ENCODE peak calls at places on chromosomes 11 and 22, in ten cellular contexts. M is stomach, O is upper lobe of left lung, K is GM12878, D is sigmoid colon, Q is H1, Y is SK-N-SH, L is suprapubic skin, H is esophagus muscularis mucosa, A is HepG2. I is an unnamed sample.

GRCh38 chr22:45917146-45917545 is 59.8 kb downstream of the WNT7B start:
- DNase-seq in Y (no peak), M (peak; percentile 66), L (no peak), O (peak; percentile 54), A (no peak), H (no peak), D (no peak), K (no peak), Q (no peak), I (no peak)

GRCh38 chr22:35467788-35468187 is 67.8 kb downstream of the MCM5 start:
- DNase-seq in O (no peak), D (peak; percentile 93), H (no peak), Y (peak; percentile 74), Q (no peak), K (no peak), L (peak; percentile 85), A (no peak), M (peak; percentile 85), I (peak; percentile 71)

GRCh38 chr11:77966338-77966737 is 28.1 kb downstream of the INTS4 start:
- DNase-seq in D (no peak), O (no peak), K (no peak), Q (no peak), A (no peak), Y (no peak), L (no peak), M (no peak), H (no peak), I (no peak)

GRCh38 chr11:14357843-14358728 is 897 bp downstream of the RRAS2 start:
- DNase-seq in Y (peak; percentile 83), K (no peak), Q (peak; percentile 78), D (peak; percentile 73), M (peak; percentile 63), O (peak; percentile 92), L (no peak), A (peak; percentile 66), H (no peak), I (peak; percentile 73)

GRCh38 chr11:103953797-103954495 is 82.5 kb upstream of the DDI1 start:
- DNase-seq in Q (no peak), H (no peak), M (no peak), O (no peak), L (no peak), Y (no peak), K (no peak), A (no peak), D (no peak), I (peak; percentile 7)

GRCh38 chr22:37560682-37561208 is 465 bp downstream of the CDC42EP1 start:
- DNase-seq in K (no peak), A (no peak), M (no peak), H (no peak), Y (peak; percentile 65), D (peak; percentile 81), L (no peak), O (peak; percentile 91), Q (no peak), I (peak; percentile 34)

GRCh38 chr11:116605543-116605942 is 167.2 kb downstream of the BUD13 start:
- DNase-seq in D (peak; percentile 20), L (no peak), Q (peak; percentile 96), O (no peak), H (no peak), A (peak; percentile 58), Y (no peak), K (no peak), M (peak; percentile 30), I (peak; percentile 19)

GRCh38 chr11:110710520-110711381 is 1.5 kb downstream of the ARHGAP20 start:
- DNase-seq in Y (peak; percentile 47), K (no peak), A (peak; percentile 9), O (peak; percentile 86), L (peak; percentile 80), Q (peak; percentile 54), H (no peak), M (peak; percentile 51), D (peak; percentile 79), I (peak; percentile 40)

GRCh38 chr11:72352859-72353551 is 81.3 kb downstream of the CLPB start:
- DNase-seq in A (no peak), Q (no peak), M (no peak), H (no peak), L (no peak), O (no peak), Y (peak; percentile 51), K (peak; percentile 47), D (no peak), I (no peak)

GRCh38 chr11:121282376-121282775 is 10.2 kb upstream of the SC5D start:
- DNase-seq in L (no peak), A (no peak), M (no peak), H (no peak), D (no peak), Y (no peak), K (no peak), Q (no peak), O (no peak), I (no peak)

GRCh38 chr11:116651098-116651756 is 121.6 kb downstream of the BUD13 start:
- DNase-seq in Y (no peak), M (no peak), D (no peak), H (peak; percentile 85), L (no peak), K (no peak), Q (no peak), O (no peak), A (no peak), I (no peak)

GRCh38 chr11:65695459-65696241 is 16.4 kb upstream of the KAT5 start:
- DNase-seq in D (no peak), M (peak; percentile 91), Y (no peak), L (no peak), A (peak; percentile 77), H (no peak), Q (no peak), O (no peak), K (no peak), I (peak; percentile 82)

GRCh38 chr11:123681007-123681406 is 26.6 kb upstream of the SCN3B start:
- DNase-seq in K (no peak), O (no peak), Y (no peak), Q (no peak), A (no peak), M (no peak), D (no peak), L (no peak), H (no peak), I (no peak)

GRCh38 chr22:17872491-17872890 is 98.2 kb upstream of the BID start:
- DNase-seq in K (no peak), A (no peak), L (no peak), Q (no peak), H (no peak), M (no peak), Y (no peak), D (no peak), O (no peak), I (no peak)

GRCh38 chr22:39174498-39175120 is 22.1 kb upstream of the CBX7 start:
- DNase-seq in Q (peak; percentile 98), K (no peak), O (peak; percentile 82), M (peak; percentile 59), D (peak; percentile 93), L (peak; percentile 83), A (peak; percentile 93), H (no peak), Y (peak; percentile 73), I (peak; percentile 70)
- TF ChIP-seq POLR2AphosphoS5 in Q (peak; percentile 64), K (no peak), O (peak; percentile 85), M (peak; percentile 33), D (peak; percentile 21), L (peak; percentile 30), A (no peak), H (no peak), Y (no peak), I (peak; percentile 53)

GRCh38 chr11:34251640-34251980 is 106.2 kb downstream of the ABTB2 start:
- DNase-seq in A (no peak), Q (no peak), M (no peak), L (no peak), O (no peak), H (no peak), Y (no peak), D (no peak), K (no peak), I (no peak)
- TF ChIP-seq EP300 in A (no peak), Q (no peak), M (no peak), L (no peak), O (no peak), H (no peak), Y (no peak), D (no peak), K (no peak), I (no peak)

GRCh38 chr11:125625225-125625593 is 246 bp downstream of the CHEK1 start:
- DNase-seq in O (no peak), M (no peak), A (no peak), L (no peak), Q (no peak), H (no peak), Y (no peak), D (no peak), K (no peak), I (no peak)

GRCh38 chr11:125618383-125618782 is 6.6 kb upstream of the CHEK1 start:
- DNase-seq in A (no peak), D (no peak), M (no peak), H (no peak), L (no peak), Y (no peak), Q (no peak), K (no peak), O (no peak), I (no peak)

GRCh38 chr11:125624756-125625213 is at the start of gene CHEK1:
- DNase-seq in O (no peak), A (no peak), M (no peak), D (no peak), K (no peak), L (no peak), Q (no peak), Y (no peak), H (no peak), I (peak; percentile 10)

GRCh38 chr11:125623064-125623463 is 1.9 kb upstream of the CHEK1 start:
- DNase-seq in Y (no peak), D (no peak), M (no peak), A (no peak), H (no peak), Q (no peak), L (no peak), K (no peak), O (no peak), I (no peak)

GRCh38 chr11:125621995-125622394 is 3.0 kb upstream of the CHEK1 start:
- DNase-seq in H (no peak), K (no peak), O (no peak), M (no peak), Q (no peak), D (no peak), Y (no peak), L (no peak), A (no peak), I (no peak)
- TF ChIP-seq POLR2AphosphoS5 in H (no peak), K (no peak), O (no peak), M (no peak), Q (no peak), D (no peak), Y (no peak), L (no peak), A (no peak), I (no peak)

DNA sequence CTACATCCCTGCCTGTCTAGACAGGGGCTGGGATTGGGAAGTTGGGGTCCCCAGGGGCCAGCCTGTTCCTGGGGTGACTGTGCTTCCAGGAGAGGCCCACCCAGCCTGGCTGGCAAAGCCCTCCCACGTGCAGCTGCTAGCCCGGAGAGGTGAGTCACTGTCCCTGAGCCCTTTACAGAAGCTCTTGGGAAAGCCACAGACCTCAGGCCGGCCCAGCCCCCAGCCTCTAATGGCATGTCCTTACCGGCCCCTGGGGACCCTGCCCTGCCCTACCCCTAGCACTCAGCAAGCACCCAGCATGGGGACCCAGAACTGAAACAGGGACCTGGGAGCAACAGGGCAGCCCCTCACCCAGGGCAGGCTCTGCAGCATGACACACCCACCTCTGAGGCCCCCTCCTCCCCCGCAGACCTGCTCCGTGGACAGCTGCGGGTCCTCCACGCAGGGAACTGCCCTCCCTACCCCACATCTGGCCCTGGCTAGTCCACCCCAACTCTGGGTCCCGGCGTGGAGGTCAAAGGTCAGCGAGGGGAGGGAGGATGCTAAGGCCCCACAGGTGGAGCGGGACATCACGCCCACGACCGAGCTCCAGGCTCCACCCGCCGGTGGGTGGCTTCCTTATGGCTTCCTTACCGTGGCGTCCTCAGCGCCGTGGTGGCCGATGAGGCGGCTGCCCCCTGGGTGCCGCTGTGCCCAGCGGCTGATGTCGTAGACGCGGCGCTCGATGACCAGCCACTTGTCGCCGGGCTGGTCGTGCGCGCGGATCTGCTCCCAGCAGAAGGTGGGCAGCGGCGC is 612 bp downstream of the FADS3 start:
- DNase-seq in O (no peak), L (no peak), M (no peak), A (peak; percentile 56), H (no peak), Q (peak; percentile 77), K (no peak), D (peak; percentile 87), Y (peak; percentile 83), I (peak; percentile 38)
- TF ChIP-seq EP300 in O (no peak), L (no peak), M (no peak), A (no peak), H (no peak), Q (no peak), K (no peak), D (no peak), Y (no peak), I (no peak)